ENCODE peak calls at places on chromosomes 13 and 19, in seven cellular contexts. One of them, this sample, is unnamed.

GRCh38 chr13:25602206-25602605 is 230.4 kb downstream of the ATP8A2 start:
- DNase-seq in CD8-positive, alpha-beta T cell: no peak
- DNase-seq in uterus: no peak
- DNase-seq in OCI-LY7: no peak
- DNase-seq in IMR-90: no peak
- DNase-seq in substantia nigra: no peak
- DNase-seq in breast epithelium: no peak
- DNase-seq in this sample: no peak

GRCh38 chr13:26423634-26424033 is 133.8 kb upstream of the WASF3 start:
- DNase-seq in IMR-90: peak; percentile 51
- DNase-seq in substantia nigra: no peak
- DNase-seq in CD8-positive, alpha-beta T cell: no peak
- DNase-seq in uterus: peak; percentile 66
- DNase-seq in breast epithelium: no peak
- DNase-seq in OCI-LY7: no peak
- DNase-seq in this sample: no peak

GRCh38 chr19:30029721-30030510 is 87.9 kb downstream of the URI1 start:
- DNase-seq in CD8-positive, alpha-beta T cell: no peak
- DNase-seq in OCI-LY7: no peak
- DNase-seq in substantia nigra: no peak
- DNase-seq in uterus: no peak
- DNase-seq in IMR-90: peak; percentile 56
- DNase-seq in breast epithelium: no peak
- DNase-seq in this sample: no peak

GRCh38 chr13:25118371-25118770 is 22.4 kb downstream of the PABPC3 start:
- DNase-seq in substantia nigra: no peak
- DNase-seq in IMR-90: no peak
- DNase-seq in breast epithelium: no peak
- DNase-seq in uterus: no peak
- DNase-seq in CD8-positive, alpha-beta T cell: no peak
- DNase-seq in OCI-LY7: peak; percentile 54
- DNase-seq in this sample: no peak

GRCh38 chr13:66673401-66673800 is 556.7 kb downstream of the PCDH9 start:
- DNase-seq in breast epithelium: no peak
- DNase-seq in CD8-positive, alpha-beta T cell: no peak
- DNase-seq in uterus: no peak
- DNase-seq in OCI-LY7: no peak
- DNase-seq in IMR-90: peak; percentile 42
- DNase-seq in substantia nigra: no peak
- DNase-seq in this sample: no peak

GRCh38 chr13:38602261-38602660 is 84.6 kb upstream of the FREM2 start:
- DNase-seq in IMR-90: no peak
- DNase-seq in substantia nigra: no peak
- DNase-seq in breast epithelium: no peak
- DNase-seq in OCI-LY7: no peak
- DNase-seq in CD8-positive, alpha-beta T cell: no peak
- DNase-seq in uterus: no peak
- DNase-seq in this sample: no peak

GRCh38 chr19:49690656-49691242 is at the start of gene CPT1C:
- DNase-seq in uterus: peak; percentile 85
- DNase-seq in IMR-90: peak; percentile 79
- DNase-seq in OCI-LY7: no peak
- DNase-seq in breast epithelium: peak; percentile 74
- DNase-seq in CD8-positive, alpha-beta T cell: peak; percentile 45
- DNase-seq in substantia nigra: peak; percentile 66
- DNase-seq in this sample: peak; percentile 81

GRCh38 chr13:112891477-112892401 is 77.3 kb upstream of the MCF2L start:
- DNase-seq in IMR-90: no peak
- DNase-seq in OCI-LY7: no peak
- DNase-seq in CD8-positive, alpha-beta T cell: peak; percentile 7
- DNase-seq in breast epithelium: no peak
- DNase-seq in substantia nigra: no peak
- DNase-seq in uterus: no peak
- DNase-seq in this sample: peak; percentile 34

GRCh38 chr13:91988331-91988730 is 589.9 kb downstream of the GPC5 start:
- DNase-seq in breast epithelium: no peak
- DNase-seq in uterus: no peak
- DNase-seq in OCI-LY7: no peak
- DNase-seq in substantia nigra: no peak
- DNase-seq in CD8-positive, alpha-beta T cell: no peak
- DNase-seq in IMR-90: no peak
- DNase-seq in this sample: no peak

GRCh38 chr13:32432856-32433255 is 4.9 kb upstream of the N4BP2L1 start:
- DNase-seq in substantia nigra: no peak
- DNase-seq in IMR-90: no peak
- DNase-seq in OCI-LY7: no peak
- DNase-seq in breast epithelium: peak; percentile 44
- DNase-seq in CD8-positive, alpha-beta T cell: no peak
- DNase-seq in uterus: no peak
- DNase-seq in this sample: no peak

GRCh38 chr13:76745246-76746200 is 140.7 kb downstream of the KCTD12 start:
- DNase-seq in IMR-90: no peak
- DNase-seq in substantia nigra: no peak
- DNase-seq in OCI-LY7: no peak
- DNase-seq in breast epithelium: no peak
- DNase-seq in uterus: no peak
- DNase-seq in CD8-positive, alpha-beta T cell: no peak
- DNase-seq in this sample: no peak

GRCh38 chr13:41284512-41285288 is 21.3 kb upstream of the MTRF1 start:
- DNase-seq in IMR-90: peak; percentile 88
- DNase-seq in substantia nigra: no peak
- DNase-seq in OCI-LY7: no peak
- DNase-seq in CD8-positive, alpha-beta T cell: no peak
- DNase-seq in uterus: no peak
- DNase-seq in breast epithelium: no peak
- DNase-seq in this sample: no peak

GRCh38 chr13:37934339-37935191 is 65.0 kb upstream of the TRPC4 start:
- DNase-seq in IMR-90: no peak
- DNase-seq in substantia nigra: no peak
- DNase-seq in breast epithelium: no peak
- DNase-seq in CD8-positive, alpha-beta T cell: no peak
- DNase-seq in OCI-LY7: no peak
- DNase-seq in uterus: no peak
- DNase-seq in this sample: no peak

GRCh38 chr19:16628984-16629691 is 1.1 kb upstream of the MED26 start:
- DNase-seq in CD8-positive, alpha-beta T cell: no peak
- DNase-seq in substantia nigra: no peak
- DNase-seq in OCI-LY7: peak; percentile 84
- DNase-seq in IMR-90: peak; percentile 72
- DNase-seq in uterus: peak; percentile 54
- DNase-seq in breast epithelium: peak; percentile 30
- DNase-seq in this sample: no peak

GRCh38 chr13:110106726-110107125 is 200.2 kb downstream of the COL4A1 start:
- DNase-seq in IMR-90: no peak
- DNase-seq in substantia nigra: peak; percentile 38
- DNase-seq in CD8-positive, alpha-beta T cell: no peak
- DNase-seq in OCI-LY7: no peak
- DNase-seq in breast epithelium: no peak
- DNase-seq in uterus: peak; percentile 56
- DNase-seq in this sample: peak; percentile 11
- H3K27ac ChIP-seq in IMR-90: no peak overlapping the region
- H3K27ac ChIP-seq in substantia nigra: no peak overlapping the region
- H3K27ac ChIP-seq in CD8-positive, alpha-beta T cell: no peak overlapping the region
- H3K27ac ChIP-seq in OCI-LY7: no peak overlapping the region
- H3K27ac ChIP-seq in breast epithelium: no peak overlapping the region
- H3K27ac ChIP-seq in uterus: peak overlapping the region; percentile 34
- H3K27ac ChIP-seq in this sample: peak overlapping the region; percentile 69

DNA sequence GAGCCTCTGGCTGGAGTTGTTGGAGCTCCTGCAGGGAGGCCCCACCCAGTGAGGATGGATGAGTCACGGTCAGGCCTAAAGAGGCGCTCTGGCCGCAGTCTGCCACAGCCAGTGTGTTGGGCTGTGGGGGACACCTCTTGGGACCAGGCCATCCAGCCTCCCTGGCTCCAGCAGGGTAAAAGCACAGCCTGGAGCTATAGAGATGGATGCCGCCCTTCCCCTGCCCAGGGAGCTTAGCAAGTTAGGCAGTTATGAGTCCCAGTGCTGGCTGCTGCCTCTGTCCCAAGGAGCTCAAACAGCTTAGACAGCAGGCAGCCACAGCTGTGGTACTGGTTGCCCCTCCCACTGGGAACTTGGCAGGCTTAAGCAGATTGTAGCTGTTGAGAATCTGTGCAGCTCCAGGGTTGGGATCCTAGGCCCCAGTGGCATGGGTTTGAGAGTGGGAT is 100.9 kb downstream of the NDFIP2 start:
- DNase-seq in CD8-positive, alpha-beta T cell: no peak
- DNase-seq in substantia nigra: peak; percentile 7
- DNase-seq in OCI-LY7: no peak
- DNase-seq in IMR-90: peak; percentile 3
- DNase-seq in uterus: no peak
- DNase-seq in breast epithelium: no peak
- DNase-seq in this sample: no peak
- H3K27ac ChIP-seq in CD8-positive, alpha-beta T cell: no peak overlapping the region
- H3K27ac ChIP-seq in substantia nigra: no peak overlapping the region
- H3K27ac ChIP-seq in OCI-LY7: no peak overlapping the region
- H3K27ac ChIP-seq in IMR-90: no peak overlapping the region
- H3K27ac ChIP-seq in uterus: no peak overlapping the region
- H3K27ac ChIP-seq in breast epithelium: no peak overlapping the region
- H3K27ac ChIP-seq in this sample: no peak overlapping the region

GRCh38 chr19:19541572-19541971 is 3.5 kb downstream of the CILP2 start:
- DNase-seq in uterus: no peak
- DNase-seq in OCI-LY7: no peak
- DNase-seq in substantia nigra: no peak
- DNase-seq in breast epithelium: no peak
- DNase-seq in CD8-positive, alpha-beta T cell: no peak
- DNase-seq in IMR-90: no peak
- DNase-seq in this sample: no peak
- H3K27ac ChIP-seq in uterus: no peak overlapping the region
- H3K27ac ChIP-seq in OCI-LY7: no peak overlapping the region
- H3K27ac ChIP-seq in substantia nigra: no peak overlapping the region
- H3K27ac ChIP-seq in breast epithelium: no peak overlapping the region
- H3K27ac ChIP-seq in CD8-positive, alpha-beta T cell: no peak overlapping the region
- H3K27ac ChIP-seq in IMR-90: no peak overlapping the region
- H3K27ac ChIP-seq in this sample: no peak overlapping the region

GRCh38 chr13:49099513-49099877 is 120.6 kb upstream of the MLNR start:
- DNase-seq in OCI-LY7: no peak
- DNase-seq in CD8-positive, alpha-beta T cell: no peak
- DNase-seq in substantia nigra: no peak
- DNase-seq in uterus: no peak
- DNase-seq in breast epithelium: no peak
- DNase-seq in IMR-90: no peak
- DNase-seq in this sample: no peak

GRCh38 chr13:49098771-49099512 is 121.2 kb upstream of the MLNR start:
- DNase-seq in OCI-LY7: peak; percentile 17
- DNase-seq in substantia nigra: no peak
- DNase-seq in breast epithelium: no peak
- DNase-seq in CD8-positive, alpha-beta T cell: no peak
- DNase-seq in IMR-90: no peak
- DNase-seq in uterus: no peak
- DNase-seq in this sample: no peak

GRCh38 chr13:49100637-49101570 is 119.2 kb upstream of the MLNR start:
- DNase-seq in IMR-90: no peak
- DNase-seq in OCI-LY7: no peak
- DNase-seq in substantia nigra: no peak
- DNase-seq in uterus: no peak
- DNase-seq in breast epithelium: no peak
- DNase-seq in CD8-positive, alpha-beta T cell: no peak
- DNase-seq in this sample: no peak

GRCh38 chr13:49098198-49098597 is 121.9 kb upstream of the MLNR start:
- DNase-seq in uterus: peak; percentile 46
- DNase-seq in substantia nigra: no peak
- DNase-seq in breast epithelium: peak; percentile 45
- DNase-seq in IMR-90: peak; percentile 99
- DNase-seq in OCI-LY7: no peak
- DNase-seq in CD8-positive, alpha-beta T cell: no peak
- DNase-seq in this sample: peak; percentile 1

GRCh38 chr13:49097374-49097773 is 121.7 kb downstream of the FNDC3A start:
- DNase-seq in breast epithelium: peak; percentile 48
- DNase-seq in substantia nigra: no peak
- DNase-seq in uterus: no peak
- DNase-seq in IMR-90: peak; percentile 85
- DNase-seq in CD8-positive, alpha-beta T cell: no peak
- DNase-seq in OCI-LY7: no peak
- DNase-seq in this sample: no peak
- H3K27ac ChIP-seq in breast epithelium: peak overlapping the region; percentile 82
- H3K27ac ChIP-seq in substantia nigra: no peak overlapping the region
- H3K27ac ChIP-seq in uterus: peak overlapping the region; percentile 69
- H3K27ac ChIP-seq in IMR-90: peak overlapping the region; percentile 41
- H3K27ac ChIP-seq in CD8-positive, alpha-beta T cell: no peak overlapping the region
- H3K27ac ChIP-seq in OCI-LY7: no peak overlapping the region
- H3K27ac ChIP-seq in this sample: peak overlapping the region; percentile 28

DNA sequence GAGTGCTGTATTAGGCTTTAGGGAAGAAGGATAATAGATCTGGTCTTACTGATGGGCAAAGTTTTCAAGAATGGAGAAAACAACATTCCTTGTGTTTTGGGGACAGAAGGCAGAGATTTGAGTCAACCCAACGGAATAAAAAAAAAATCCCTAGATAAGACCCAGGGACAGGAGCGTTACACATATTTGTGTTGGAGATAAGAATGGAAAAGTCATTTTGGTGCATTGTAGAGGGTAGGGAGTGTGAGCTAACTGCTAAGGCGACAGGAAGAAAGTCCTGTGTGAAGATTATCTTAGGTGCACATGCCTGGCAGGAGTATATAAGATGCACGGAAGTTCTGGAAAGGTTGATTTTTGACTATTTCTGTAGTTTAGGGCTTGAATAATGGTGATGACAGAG is 450.3 kb upstream of the ARGLU1 start:
- DNase-seq in breast epithelium: no peak
- DNase-seq in substantia nigra: no peak
- DNase-seq in CD8-positive, alpha-beta T cell: no peak
- DNase-seq in uterus: no peak
- DNase-seq in OCI-LY7: no peak
- DNase-seq in IMR-90: no peak
- DNase-seq in this sample: no peak
- H3K27ac ChIP-seq in breast epithelium: no peak overlapping the region
- H3K27ac ChIP-seq in substantia nigra: no peak overlapping the region
- H3K27ac ChIP-seq in CD8-positive, alpha-beta T cell: no peak overlapping the region
- H3K27ac ChIP-seq in uterus: no peak overlapping the region
- H3K27ac ChIP-seq in OCI-LY7: no peak overlapping the region
- H3K27ac ChIP-seq in IMR-90: no peak overlapping the region
- H3K27ac ChIP-seq in this sample: no peak overlapping the region

GRCh38 chr19:46416077-46416709 is 2.8 kb upstream of the CCDC8 start:
- DNase-seq in uterus: peak; percentile 93
- DNase-seq in IMR-90: peak; percentile 75
- DNase-seq in substantia nigra: peak; percentile 74
- DNase-seq in OCI-LY7: peak; percentile 77
- DNase-seq in breast epithelium: peak; percentile 79
- DNase-seq in CD8-positive, alpha-beta T cell: no peak
- DNase-seq in this sample: peak; percentile 52
- H3K27ac ChIP-seq in uterus: peak overlapping the region; percentile 74
- H3K27ac ChIP-seq in IMR-90: peak overlapping the region; percentile 11
- H3K27ac ChIP-seq in substantia nigra: no peak overlapping the region
- H3K27ac ChIP-seq in OCI-LY7: no peak overlapping the region
- H3K27ac ChIP-seq in breast epithelium: peak overlapping the region; percentile 82
- H3K27ac ChIP-seq in CD8-positive, alpha-beta T cell: no peak overlapping the region
- H3K27ac ChIP-seq in this sample: peak overlapping the region; percentile 70